ENCODE peak calls at places on chromosomes 7 and 10, in nine cellular contexts. One of them, this sample, is unnamed.

GRCh38 chr10:92737484-92737883 is 47.7 kb downstream of the HHEX start:
- DNase-seq in hepatocyte: no peak
- DNase-seq in epithelial cell of esophagus: peak; percentile 22
- DNase-seq in kidney: no peak
- DNase-seq in GM10248: no peak
- DNase-seq in mucosa of descending colon: no peak
- DNase-seq in AG09309: no peak
- DNase-seq in mammary epithelial cell: peak; percentile 12
- DNase-seq in osteoblast: no peak
- DNase-seq in this sample: no peak

GRCh38 chr10:91164520-91165065 is 55.9 kb upstream of the PCGF5 start:
- DNase-seq in hepatocyte: no peak
- DNase-seq in GM10248: no peak
- DNase-seq in mammary epithelial cell: no peak
- DNase-seq in mucosa of descending colon: no peak
- DNase-seq in kidney: no peak
- DNase-seq in AG09309: no peak
- DNase-seq in osteoblast: no peak
- DNase-seq in epithelial cell of esophagus: peak; percentile 11
- DNase-seq in this sample: no peak

GRCh38 chr10:128268015-128268722 is 141.9 kb upstream of the MKI67 start:
- DNase-seq in GM10248: peak; percentile 39
- DNase-seq in mammary epithelial cell: no peak
- DNase-seq in kidney: no peak
- DNase-seq in osteoblast: peak; percentile 86
- DNase-seq in mucosa of descending colon: no peak
- DNase-seq in epithelial cell of esophagus: no peak
- DNase-seq in hepatocyte: peak; percentile 85
- DNase-seq in AG09309: no peak
- DNase-seq in this sample: peak; percentile 65

GRCh38 chr10:112332509-112333228 is 41.2 kb upstream of the ACSL5 start:
- DNase-seq in osteoblast: no peak
- DNase-seq in GM10248: no peak
- DNase-seq in AG09309: no peak
- DNase-seq in kidney: no peak
- DNase-seq in hepatocyte: no peak
- DNase-seq in mucosa of descending colon: peak; percentile 46
- DNase-seq in epithelial cell of esophagus: no peak
- DNase-seq in mammary epithelial cell: no peak
- DNase-seq in this sample: peak; percentile 35

GRCh38 chr7:133735222-133735621 is 391.9 kb upstream of the LRGUK start:
- DNase-seq in hepatocyte: no peak
- DNase-seq in mucosa of descending colon: no peak
- DNase-seq in kidney: no peak
- DNase-seq in AG09309: no peak
- DNase-seq in GM10248: no peak
- DNase-seq in mammary epithelial cell: no peak
- DNase-seq in epithelial cell of esophagus: peak; percentile 49
- DNase-seq in osteoblast: no peak
- DNase-seq in this sample: no peak

GRCh38 chr7:2468227-2468626 is 8.0 kb downstream of the GRIFIN start:
- DNase-seq in GM10248: no peak
- DNase-seq in epithelial cell of esophagus: no peak
- DNase-seq in AG09309: no peak
- DNase-seq in kidney: peak; percentile 58
- DNase-seq in hepatocyte: no peak
- DNase-seq in mucosa of descending colon: no peak
- DNase-seq in mammary epithelial cell: no peak
- DNase-seq in osteoblast: no peak
- DNase-seq in this sample: no peak

GRCh38 chr7:3165681-3166580 is 122.3 kb upstream of the CARD11 start:
- DNase-seq in mammary epithelial cell: no peak
- DNase-seq in GM10248: no peak
- DNase-seq in AG09309: no peak
- DNase-seq in hepatocyte: no peak
- DNase-seq in epithelial cell of esophagus: no peak
- DNase-seq in mucosa of descending colon: no peak
- DNase-seq in kidney: no peak
- DNase-seq in osteoblast: no peak
- DNase-seq in this sample: no peak

GRCh38 chr10:15237351-15237750 is 68.9 kb upstream of the NMT2 start:
- DNase-seq in mucosa of descending colon: no peak
- DNase-seq in GM10248: no peak
- DNase-seq in AG09309: no peak
- DNase-seq in hepatocyte: no peak
- DNase-seq in epithelial cell of esophagus: peak; percentile 27
- DNase-seq in mammary epithelial cell: peak; percentile 34
- DNase-seq in osteoblast: no peak
- DNase-seq in kidney: no peak
- DNase-seq in this sample: no peak

GRCh38 chr7:107931740-107932515 is 40.9 kb downstream of the DLD start:
- DNase-seq in epithelial cell of esophagus: no peak
- DNase-seq in osteoblast: no peak
- DNase-seq in hepatocyte: no peak
- DNase-seq in mammary epithelial cell: no peak
- DNase-seq in mucosa of descending colon: no peak
- DNase-seq in AG09309: no peak
- DNase-seq in kidney: no peak
- DNase-seq in GM10248: no peak
- DNase-seq in this sample: no peak

GRCh38 chr10:71424496-71425194 is 27.9 kb downstream of the CDH23 start:
- DNase-seq in hepatocyte: no peak
- DNase-seq in osteoblast: peak; percentile 14
- DNase-seq in AG09309: no peak
- DNase-seq in GM10248: no peak
- DNase-seq in mucosa of descending colon: no peak
- DNase-seq in kidney: no peak
- DNase-seq in epithelial cell of esophagus: no peak
- DNase-seq in mammary epithelial cell: no peak
- DNase-seq in this sample: no peak

GRCh38 chr7:75624134-75624832 is 114.5 kb downstream of the HIP1 start:
- DNase-seq in AG09309: peak; percentile 31
- DNase-seq in mammary epithelial cell: no peak
- DNase-seq in epithelial cell of esophagus: peak; percentile 27
- DNase-seq in GM10248: no peak
- DNase-seq in kidney: peak; percentile 85
- DNase-seq in osteoblast: no peak
- DNase-seq in mucosa of descending colon: peak; percentile 34
- DNase-seq in hepatocyte: peak; percentile 61
- DNase-seq in this sample: peak; percentile 52

GRCh38 chr10:80460399-80461207 is 6.5 kb downstream of the TSPAN14 start:
- DNase-seq in epithelial cell of esophagus: peak; percentile 97
- DNase-seq in osteoblast: peak; percentile 87
- DNase-seq in hepatocyte: peak; percentile 83
- DNase-seq in mucosa of descending colon: peak; percentile 88
- DNase-seq in kidney: peak; percentile 89
- DNase-seq in mammary epithelial cell: peak; percentile 95
- DNase-seq in AG09309: no peak
- DNase-seq in GM10248: no peak
- DNase-seq in this sample: peak; percentile 60

GRCh38 chr10:30062090-30062489 is 2.7 kb upstream of the JCAD start:
- DNase-seq in AG09309: peak; percentile 91
- DNase-seq in GM10248: no peak
- DNase-seq in mammary epithelial cell: no peak
- DNase-seq in kidney: no peak
- DNase-seq in osteoblast: peak; percentile 91
- DNase-seq in mucosa of descending colon: no peak
- DNase-seq in epithelial cell of esophagus: no peak
- DNase-seq in hepatocyte: no peak
- DNase-seq in this sample: peak; percentile 4

GRCh38 chr7:108001759-108002725 is 919 bp downstream of the LAMB1 start:
- DNase-seq in kidney: peak; percentile 70
- DNase-seq in AG09309: peak; percentile 20
- DNase-seq in GM10248: peak; percentile 15
- DNase-seq in hepatocyte: peak; percentile 45
- DNase-seq in mammary epithelial cell: peak; percentile 29
- DNase-seq in mucosa of descending colon: no peak
- DNase-seq in osteoblast: peak; percentile 89
- DNase-seq in epithelial cell of esophagus: no peak
- DNase-seq in this sample: peak; percentile 40

GRCh38 chr10:68145705-68146104 is 36.4 kb downstream of the MYPN start:
- DNase-seq in kidney: no peak
- DNase-seq in osteoblast: no peak
- DNase-seq in epithelial cell of esophagus: no peak
- DNase-seq in AG09309: no peak
- DNase-seq in hepatocyte: no peak
- DNase-seq in mammary epithelial cell: no peak
- DNase-seq in GM10248: no peak
- DNase-seq in mucosa of descending colon: no peak
- DNase-seq in this sample: no peak

GRCh38 chr10:84333864-84334451 is 5.6 kb downstream of the CCSER2 start:
- DNase-seq in hepatocyte: no peak
- DNase-seq in GM10248: peak; percentile 32
- DNase-seq in mucosa of descending colon: no peak
- DNase-seq in mammary epithelial cell: peak; percentile 57
- DNase-seq in osteoblast: no peak
- DNase-seq in kidney: no peak
- DNase-seq in AG09309: no peak
- DNase-seq in epithelial cell of esophagus: peak; percentile 62
- DNase-seq in this sample: peak; percentile 26

GRCh38 chr10:5647507-5648240 is 18.7 kb downstream of the ASB13 start:
- DNase-seq in osteoblast: no peak
- DNase-seq in kidney: peak; percentile 12
- DNase-seq in epithelial cell of esophagus: no peak
- DNase-seq in hepatocyte: no peak
- DNase-seq in mammary epithelial cell: no peak
- DNase-seq in mucosa of descending colon: no peak
- DNase-seq in GM10248: no peak
- DNase-seq in AG09309: no peak
- DNase-seq in this sample: no peak

GRCh38 chr10:75428434-75429158 is 2.8 kb upstream of the LRMDA start:
- DNase-seq in mucosa of descending colon: no peak
- DNase-seq in kidney: no peak
- DNase-seq in epithelial cell of esophagus: peak; percentile 95
- DNase-seq in mammary epithelial cell: peak; percentile 89
- DNase-seq in GM10248: no peak
- DNase-seq in AG09309: no peak
- DNase-seq in osteoblast: peak; percentile 91
- DNase-seq in hepatocyte: no peak
- DNase-seq in this sample: peak; percentile 90

GRCh38 chr7:318476-319266 is 28.7 kb downstream of the FOXL3 start:
- DNase-seq in epithelial cell of esophagus: no peak
- DNase-seq in osteoblast: peak; percentile 88
- DNase-seq in GM10248: no peak
- DNase-seq in hepatocyte: no peak
- DNase-seq in mucosa of descending colon: peak; percentile 77
- DNase-seq in mammary epithelial cell: no peak
- DNase-seq in kidney: peak; percentile 35
- DNase-seq in AG09309: no peak
- DNase-seq in this sample: no peak

DNA sequence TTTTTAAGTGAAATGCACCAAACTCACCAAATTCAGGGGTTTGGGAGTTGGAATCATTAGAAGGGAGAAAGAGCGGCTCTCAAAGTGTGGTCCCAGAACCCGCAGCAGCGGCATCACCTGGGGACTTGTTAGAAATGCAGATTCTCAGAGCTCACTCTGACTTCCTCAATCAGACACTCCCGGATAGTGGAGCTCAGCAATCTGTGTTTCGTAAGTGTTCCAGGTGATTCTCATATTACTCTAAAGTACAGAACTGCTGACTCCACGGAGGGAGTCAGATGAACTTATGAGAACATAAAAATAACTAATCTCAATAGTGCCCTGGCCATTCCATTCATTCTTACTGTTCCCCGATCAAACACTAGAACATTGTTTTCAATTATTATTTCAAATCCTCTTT is 358.7 kb upstream of the MYO3A start:
- DNase-seq in hepatocyte: no peak
- DNase-seq in kidney: no peak
- DNase-seq in osteoblast: no peak
- DNase-seq in mucosa of descending colon: no peak
- DNase-seq in AG09309: no peak
- DNase-seq in mammary epithelial cell: no peak
- DNase-seq in GM10248: no peak
- DNase-seq in epithelial cell of esophagus: peak; percentile 2
- DNase-seq in this sample: no peak
- TF ChIP-seq CTCF in hepatocyte: no peak
- TF ChIP-seq CTCF in kidney: no peak
- TF ChIP-seq CTCF in osteoblast: no peak
- TF ChIP-seq CTCF in mucosa of descending colon: no peak
- TF ChIP-seq CTCF in AG09309: no peak
- TF ChIP-seq CTCF in mammary epithelial cell: no peak
- TF ChIP-seq CTCF in GM10248: no peak
- TF ChIP-seq CTCF in epithelial cell of esophagus: no peak
- TF ChIP-seq CTCF in this sample: no peak

DNA sequence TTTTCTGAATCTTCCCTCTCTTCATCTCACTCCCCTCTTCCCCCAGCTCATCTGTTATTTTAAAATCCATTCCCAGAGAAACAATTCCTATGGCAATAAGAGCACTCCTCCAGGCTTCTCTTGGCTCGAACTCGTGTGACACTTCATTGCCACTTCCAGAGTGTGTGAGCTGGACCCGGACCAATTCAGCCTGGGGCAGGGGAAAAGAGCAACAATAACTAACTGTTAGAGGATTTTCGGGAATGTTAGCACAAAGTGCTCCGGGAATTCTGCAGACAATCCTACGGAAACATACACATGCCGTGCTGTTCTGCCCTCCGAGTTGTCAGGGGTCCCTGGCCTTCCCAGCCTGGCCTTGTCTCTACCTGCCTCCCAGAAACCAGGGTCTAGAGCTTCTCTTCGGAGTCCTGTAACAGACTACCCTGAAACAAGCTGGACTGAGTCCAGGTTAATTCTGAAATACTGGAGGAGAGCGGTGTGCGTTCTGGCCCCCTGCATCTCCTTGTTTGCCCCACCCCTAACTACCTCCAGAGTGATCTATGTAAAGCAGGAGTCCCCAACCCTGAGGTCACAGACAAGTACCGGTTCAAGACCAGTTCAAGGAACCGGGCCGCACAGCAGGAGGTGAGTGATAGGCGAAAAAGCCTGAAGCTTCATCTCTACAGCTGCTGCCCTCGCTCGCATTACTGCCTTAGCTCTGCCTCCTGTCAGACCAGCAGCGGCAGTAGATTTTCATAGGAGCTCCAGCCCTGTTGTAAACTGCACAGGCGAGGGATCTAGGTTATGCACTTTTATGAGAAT is 11.3 kb downstream of the COL26A1 start:
- DNase-seq in AG09309: no peak
- DNase-seq in epithelial cell of esophagus: no peak
- DNase-seq in mammary epithelial cell: no peak
- DNase-seq in osteoblast: peak; percentile 50
- DNase-seq in hepatocyte: peak; percentile 28
- DNase-seq in kidney: peak; percentile 80
- DNase-seq in GM10248: no peak
- DNase-seq in mucosa of descending colon: no peak
- DNase-seq in this sample: peak; percentile 57
- TF ChIP-seq CTCF in AG09309: no peak
- TF ChIP-seq CTCF in epithelial cell of esophagus: no peak
- TF ChIP-seq CTCF in mammary epithelial cell: no peak
- TF ChIP-seq CTCF in osteoblast: no peak
- TF ChIP-seq CTCF in hepatocyte: no peak
- TF ChIP-seq CTCF in kidney: no peak
- TF ChIP-seq CTCF in GM10248: no peak
- TF ChIP-seq CTCF in mucosa of descending colon: no peak
- TF ChIP-seq CTCF in this sample: no peak

GRCh38 chr10:73060738-73061635 is 35.7 kb downstream of the P4HA1 start:
- DNase-seq in GM10248: peak; percentile 22
- DNase-seq in kidney: no peak
- DNase-seq in AG09309: no peak
- DNase-seq in mucosa of descending colon: no peak
- DNase-seq in hepatocyte: peak; percentile 57
- DNase-seq in epithelial cell of esophagus: peak; percentile 54
- DNase-seq in osteoblast: peak; percentile 67
- DNase-seq in mammary epithelial cell: peak; percentile 37
- DNase-seq in this sample: peak; percentile 65
- TF ChIP-seq CTCF in GM10248: peak; percentile 20
- TF ChIP-seq CTCF in kidney: peak; percentile 27
- TF ChIP-seq CTCF in AG09309: peak; percentile 33
- TF ChIP-seq CTCF in mucosa of descending colon: no peak
- TF ChIP-seq CTCF in hepatocyte: peak; percentile 55
- TF ChIP-seq CTCF in epithelial cell of esophagus: peak; percentile 52
- TF ChIP-seq CTCF in osteoblast: peak; percentile 51
- TF ChIP-seq CTCF in mammary epithelial cell: peak; percentile 58
- TF ChIP-seq CTCF in this sample: peak; percentile 53

GRCh38 chr7:78427209-78427608 is 628.6 kb downstream of the PHTF2 start:
- DNase-seq in AG09309: no peak
- DNase-seq in osteoblast: no peak
- DNase-seq in kidney: no peak
- DNase-seq in mammary epithelial cell: no peak
- DNase-seq in hepatocyte: no peak
- DNase-seq in mucosa of descending colon: no peak
- DNase-seq in epithelial cell of esophagus: no peak
- DNase-seq in GM10248: peak; percentile 4
- DNase-seq in this sample: no peak
- TF ChIP-seq CTCF in AG09309: no peak
- TF ChIP-seq CTCF in osteoblast: no peak
- TF ChIP-seq CTCF in kidney: no peak
- TF ChIP-seq CTCF in mammary epithelial cell: no peak
- TF ChIP-seq CTCF in hepatocyte: no peak
- TF ChIP-seq CTCF in mucosa of descending colon: no peak
- TF ChIP-seq CTCF in epithelial cell of esophagus: no peak
- TF ChIP-seq CTCF in GM10248: no peak
- TF ChIP-seq CTCF in this sample: no peak